ENCODE peak calls at places on chromosomes 7 and 10, in four cellular contexts. G, Z, F and Q are unnamed samples.
A peak's percentile ranks its signal among the peaks of the same experiment; 100 is the strongest.

GRCh38 chr7:35802649-35803048 is 1.8 kb downstream of the SEPTIN7 start:
- DNase-seq in F (no peak), G (peak; percentile 18), Z (no peak), Q (no peak)

GRCh38 chr10:32341596-32341995 is 5.4 kb downstream of the EPC1 start:
- DNase-seq in Z (no peak), G (no peak), F (no peak), Q (no peak)

GRCh38 chr7:2606539-2606936 is 25.2 kb upstream of the TTYH3 start:
- DNase-seq in F (no peak), Z (no peak), G (no peak), Q (no peak)

GRCh38 chr7:47153076-47153475 is 428.8 kb downstream of the TNS3 start:
- DNase-seq in F (no peak), G (no peak), Z (no peak), Q (no peak)

GRCh38 chr10:101485681-101486554 is 102.1 kb downstream of the POLL start:
- DNase-seq in Z (no peak), F (no peak), G (no peak), Q (peak; percentile 13)

GRCh38 chr7:151139791-151140190 is 27.7 kb downstream of the GBX1 start:
- DNase-seq in G (no peak), F (no peak), Z (no peak), Q (no peak)

GRCh38 chr7:154255324-154255723 is 203.1 kb downstream of the DPP6 start:
- DNase-seq in F (no peak), G (no peak), Z (no peak), Q (no peak)

GRCh38 chr10:78455873-78456272 is 422.2 kb downstream of the RPS24 start:
- DNase-seq in G (no peak), F (no peak), Z (no peak), Q (no peak)

GRCh38 chr7:125241548-125241947 is 311.9 kb upstream of the POT1 start:
- DNase-seq in Z (no peak), G (no peak), F (no peak), Q (no peak)

GRCh38 chr7:16465469-16466086 is at the start of gene SOSTDC1:
- DNase-seq in Z (peak; percentile 9), F (no peak), G (peak; percentile 18), Q (no peak)

GRCh38 chr7:135253851-135254815 is 20.5 kb downstream of the STRA8 start:
- DNase-seq in Z (no peak), F (no peak), G (no peak), Q (peak; percentile 70)

GRCh38 chr7:127253289-127254162 is 785 bp upstream of the GRM8 start:
- DNase-seq in G (peak; percentile 86), Z (peak; percentile 34), F (no peak), Q (peak; percentile 46)

GRCh38 chr7:73828107-73828803 is 2.5 kb upstream of the CLDN4 start:
- DNase-seq in G (peak; percentile 77), Z (no peak), F (no peak), Q (no peak)

GRCh38 chr10:113454341-113455061 is 98.4 kb upstream of the HABP2 start:
- DNase-seq in G (peak; percentile 36), Z (peak; percentile 33), F (no peak), Q (no peak)

GRCh38 chr7:135877799-135878198 is 99.4 kb downstream of the MTPN start:
- DNase-seq in G (no peak), F (peak; percentile 19), Z (no peak), Q (no peak)

GRCh38 chr10:70494536-70494935 is 16.0 kb downstream of the PALD1 start:
- DNase-seq in Z (no peak), F (no peak), G (no peak), Q (no peak)

GRCh38 chr7:149496642-149497391 is 792 bp downstream of the ZNF746 start:
- DNase-seq in G (peak; percentile 87), F (no peak), Z (no peak), Q (peak; percentile 28)

GRCh38 chr10:125218967-125219366 is 58.6 kb upstream of the CTBP2 start:
- DNase-seq in Z (no peak), F (no peak), G (no peak), Q (no peak)

GRCh38 chr7:22087861-22088260 is 142.2 kb upstream of the CDCA7L start:
- DNase-seq in G (no peak), F (no peak), Z (no peak), Q (no peak)

GRCh38 chr10:114681542-114681941 is 23.5 kb upstream of the ABLIM1 start:
- DNase-seq in Z (no peak), G (no peak), F (no peak), Q (no peak)

GRCh38 chr7:15921576-15921975 is 235.1 kb upstream of the MEOX2 start:
- DNase-seq in G (no peak), Z (no peak), F (no peak), Q (no peak)

GRCh38 chr10:124287071-124287685 is 131.5 kb downstream of the OAT start:
- DNase-seq in F (no peak), G (no peak), Z (no peak), Q (no peak)

GRCh38 chr10:15642095-15642494 is 77.6 kb downstream of the ITGA8 start:
- DNase-seq in F (no peak), G (no peak), Z (no peak), Q (no peak)

GRCh38 chr7:40162516-40162915 is 27.7 kb downstream of the SUGCT start:
- DNase-seq in G (no peak), Z (no peak), F (no peak), Q (no peak)

GRCh38 chr10:133336131-133337078 is at the start of gene CALY:
- DNase-seq in F (no peak), Z (no peak), G (peak; percentile 78), Q (no peak)

GRCh38 chr7:77561354-77561753 is 24.3 kb downstream of the PTPN12 start:
- DNase-seq in Z (no peak), G (no peak), F (peak; percentile 51), Q (no peak)

GRCh38 chr7:36911788-36912187 is 187.5 kb upstream of the AOAH start:
- DNase-seq in Z (no peak), G (no peak), F (no peak), Q (no peak)

GRCh38 chr7:37230221-37230620 is 218.4 kb downstream of the ELMO1 start:
- DNase-seq in F (no peak), G (peak; percentile 7), Z (no peak), Q (no peak)

GRCh38 chr10:878333-878753 is 53.2 kb downstream of the LARP4B start:
- DNase-seq in F (no peak), Z (no peak), G (no peak), Q (no peak)

GRCh38 chr7:107230334-107230733 is 61.5 kb downstream of the HBP1 start:
- DNase-seq in Z (no peak), G (no peak), F (no peak), Q (no peak)

GRCh38 chr7:129882531-129882930 is 70.2 kb downstream of the UBE2H start:
- DNase-seq in Z (no peak), F (no peak), G (no peak), Q (no peak)

GRCh38 chr7:155484483-155485399 is 26.8 kb downstream of the EN2 start:
- DNase-seq in Z (no peak), G (no peak), F (no peak), Q (no peak)
- TF ChIP-seq GABPA in Z (no peak), G (no peak), F (no peak), Q (no peak)

GRCh38 chr10:75432763-75433162 is 1.3 kb downstream of the LRMDA start:
- DNase-seq in F (no peak), G (no peak), Z (no peak), Q (no peak)
- H3K4me3 ChIP-seq in F (no peak overlapping the region), G (no peak overlapping the region), Z (no peak overlapping the region), Q (peak overlapping the region; percentile 66)

DNA sequence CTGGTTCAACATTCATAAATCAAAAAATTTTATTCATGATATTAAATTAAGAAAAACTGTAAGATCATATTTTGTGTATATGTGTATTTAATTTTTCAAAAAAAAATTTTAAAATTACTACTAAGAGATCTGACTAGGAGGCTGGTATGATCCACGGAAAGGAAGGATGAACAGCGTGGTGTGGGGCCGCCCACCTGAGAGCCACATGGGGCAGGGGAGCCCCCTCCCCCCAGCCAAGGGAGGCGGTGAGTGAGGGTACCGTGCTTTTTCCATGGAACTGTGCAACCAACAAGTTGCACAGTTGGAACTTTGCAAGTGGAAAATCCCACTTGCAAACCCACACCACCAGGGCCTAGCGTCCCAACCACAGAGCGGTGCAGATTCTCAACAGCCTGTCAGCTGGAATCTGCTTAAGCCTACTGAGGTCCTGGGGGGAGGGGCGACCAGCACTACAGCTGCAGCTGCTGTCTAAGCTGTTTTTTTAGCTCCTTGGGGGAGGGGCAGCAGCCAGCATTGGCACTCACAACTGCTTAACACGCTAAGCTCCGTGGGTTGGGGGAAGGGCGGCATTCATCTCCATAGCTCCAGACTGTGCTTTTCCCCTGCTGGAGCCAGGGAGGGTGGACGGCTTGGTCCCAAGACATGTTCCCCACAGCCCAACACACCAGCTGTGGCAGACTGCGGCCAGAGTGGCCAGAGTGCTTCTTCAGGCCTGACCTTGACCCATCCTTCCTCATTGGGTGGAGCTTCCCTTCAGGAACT is 94.2 kb upstream of the IGFBP3 start:
- DNase-seq in Z (peak; percentile 75), G (no peak), F (no peak), Q (no peak)
- H3K27ac ChIP-seq in Z (peak overlapping the region; percentile 74), G (no peak overlapping the region), F (no peak overlapping the region), Q (no peak overlapping the region)

GRCh38 chr10:80400136-80400804 is 8.1 kb upstream of the PRXL2A start:
- DNase-seq in F (no peak), G (no peak), Z (no peak), Q (no peak)
- TF ChIP-seq GABPA in F (no peak), G (no peak), Z (no peak), Q (no peak)

GRCh38 chr7:14902589-14902963 is at the start of gene DGKB:
- DNase-seq in G (no peak), F (no peak), Z (no peak), Q (no peak)
- H3K4me3 ChIP-seq in G (no peak within 1 kb of the TSS), F (no peak within 1 kb of the TSS), Z (peak within 1 kb of the TSS; percentile 65), Q (no peak within 1 kb of the TSS)

GRCh38 chr10:58568428-58568935 is 55.8 kb downstream of the BICC1 start:
- DNase-seq in Z (no peak), F (no peak), G (no peak), Q (no peak)
- H3K27ac ChIP-seq in Z (no peak overlapping the region), F (no peak overlapping the region), G (no peak overlapping the region), Q (no peak overlapping the region)

GRCh38 chr10:35324196-35324595 is 12.1 kb upstream of the CCNY start:
- DNase-seq in G (no peak), F (no peak), Z (no peak), Q (no peak)
- TF ChIP-seq GABPA in G (no peak), F (no peak), Z (no peak), Q (no peak)